ENCODE peak calls at places on chromosomes 12 and 14, in five cellular contexts. S, V, Q, O and P are unnamed samples.

GRCh38 chr12:2295941-2296461 is 243.2 kb downstream of the CACNA1C start:
- DNase-seq in V (peak), O (no peak), S (peak), Q (peak), P (no peak)

GRCh38 chr12:32273712-32274111 is 125.6 kb upstream of the FGD4 start:
- DNase-seq in S (no peak), V (no peak), Q (no peak), O (no peak), P (no peak)

GRCh38 chr14:71482701-71483100 is 449.5 kb upstream of the RGS6 start:
- DNase-seq in S (peak), V (peak), O (no peak), Q (no peak), P (no peak)

GRCh38 chr14:55116246-55117030 is 12.6 kb upstream of the LGALS3 start:
- DNase-seq in V (no peak), Q (peak), S (no peak), O (no peak), P (no peak)

GRCh38 chr14:26526132-26526531 is 71.7 kb downstream of the NOVA1 start:
- DNase-seq in S (no peak), Q (no peak), V (no peak), O (no peak), P (no peak)

GRCh38 chr14:92392726-92393125 is 69.8 kb downstream of the SLC24A4 start:
- DNase-seq in V (no peak), Q (no peak), O (no peak), S (no peak), P (no peak)

GRCh38 chr12:578743-579449 is 84.3 kb downstream of the NINJ2 start:
- DNase-seq in V (no peak), S (no peak), Q (peak), O (no peak), P (no peak)

GRCh38 chr12:49894754-49895153 is 8.9 kb downstream of the FAIM2 start:
- DNase-seq in O (no peak), Q (peak), S (no peak), V (no peak), P (no peak)

GRCh38 chr12:55972045-55972843 is 1.6 kb upstream of the RAB5B start:
- DNase-seq in V (peak), O (no peak), S (peak), Q (peak), P (no peak)

GRCh38 chr12:121992059-121992879 is 29.4 kb upstream of the BCL7A start:
- DNase-seq in O (peak), V (peak), S (peak), Q (no peak), P (no peak)

GRCh38 chr14:60094306-60094897 is 2.7 kb downstream of the PCNX4 start:
- DNase-seq in V (peak), S (peak), O (no peak), Q (no peak), P (no peak)

GRCh38 chr14:104864267-104865068 is 600 bp upstream of the CEP170B start:
- DNase-seq in S (no peak), V (no peak), Q (peak), O (peak), P (no peak)

GRCh38 chr14:95935228-95935822 is 58.7 kb downstream of the TUNAR start:
- DNase-seq in Q (no peak), V (peak), S (peak), O (no peak), P (no peak)

GRCh38 chr12:66398931-66399625 is 96.8 kb downstream of the HELB start:
- DNase-seq in Q (no peak), O (no peak), S (peak), V (peak), P (no peak)

GRCh38 chr12:66668311-66668710 is 10.6 kb downstream of the GRIP1 start:
- DNase-seq in V (no peak), S (peak), Q (no peak), O (no peak), P (no peak)

GRCh38 chr12:65355461-65355860 is 77.0 kb downstream of the MSRB3 start:
- DNase-seq in O (no peak), Q (no peak), S (peak), V (no peak), P (no peak)

GRCh38 chr14:104081951-104082464 is 3.5 kb upstream of the ASPG start:
- DNase-seq in S (no peak), V (no peak), O (no peak), Q (no peak), P (no peak)

GRCh38 chr14:72714094-72714493 is 179.8 kb downstream of the DPF3 start:
- DNase-seq in V (no peak), S (no peak), Q (peak), O (no peak), P (no peak)

GRCh38 chr14:60183724-60184596 is 18.8 kb upstream of the DHRS7 start:
- DNase-seq in O (no peak), Q (no peak), S (peak), V (peak), P (peak)

GRCh38 chr14:76203086-76204001 is 51.6 kb downstream of the GPATCH2L start:
- DNase-seq in Q (peak), S (peak), O (no peak), V (peak), P (no peak)

GRCh38 chr12:130155416-130156073 is 6.7 kb upstream of the FZD10 start:
- DNase-seq in O (no peak), V (no peak), Q (no peak), S (no peak), P (no peak)